ENCODE peak calls at places on chromosomes 3 and 15, in four cellular contexts. K is GM10248, T is left ventricle myocardium inferior, I is fibroblast of lung. E is an unnamed sample.

GRCh38 chr3:123447416-123447748 is 1.5 kb downstream of the ADCY5 start:
- DNase-seq in K (no peak), T (no peak), I (no peak), E (no peak)

GRCh38 chr15:39149636-39150035 is 431.2 kb upstream of the THBS1 start:
- DNase-seq in K (no peak), T (no peak), I (no peak), E (no peak)

GRCh38 chr15:70088427-70088826 is 9.3 kb downstream of the TLE3 start:
- DNase-seq in K (no peak), T (no peak), I (no peak), E (no peak)

GRCh38 chr3:111299070-111299672 is 227.6 kb downstream of the NECTIN3 start:
- DNase-seq in K (no peak), T (no peak), I (peak), E (peak)

GRCh38 chr3:155293518-155293917 is at the start of gene STRIT1:
- DNase-seq in K (no peak), T (no peak), I (no peak), E (no peak)

GRCh38 chr15:30922469-30923311 is 19.0 kb downstream of the FAN1 start:
- DNase-seq in K (no peak), T (no peak), I (peak), E (peak)

GRCh38 chr3:134847349-134847748 is 52.3 kb downstream of the EPHB1 start:
- DNase-seq in K (no peak), T (no peak), I (no peak), E (no peak)

GRCh38 chr3:179613807-179614206 is 9.2 kb downstream of the NDUFB5 start:
- DNase-seq in K (no peak), T (no peak), I (peak), E (peak)

GRCh38 chr3:66638717-66639116 is 137.9 kb upstream of the LRIG1 start:
- DNase-seq in K (peak), T (no peak), I (no peak), E (peak)

GRCh38 chr3:32960404-32961160 is 9.1 kb downstream of the CCR4 start:
- DNase-seq in K (no peak), T (no peak), I (no peak), E (no peak)

GRCh38 chr3:108251844-108252243 is 29.6 kb upstream of the IFT57 start:
- DNase-seq in K (no peak), T (no peak), I (no peak), E (no peak)

GRCh38 chr3:11248596-11248995 is 23.6 kb upstream of the ATG7 start:
- DNase-seq in K (no peak), T (no peak), I (peak), E (no peak)

GRCh38 chr3:144662729-144663128 is 691.1 kb downstream of the DIPK2A start:
- DNase-seq in K (no peak), T (no peak), I (no peak), E (no peak)

GRCh38 chr15:28098766-28099554 is at the start of gene OCA2:
- DNase-seq in K (no peak), T (peak), I (peak), E (peak)
- TF ChIP-seq CTCF in K (no peak), T (peak), I (peak), E (peak)

DNA sequence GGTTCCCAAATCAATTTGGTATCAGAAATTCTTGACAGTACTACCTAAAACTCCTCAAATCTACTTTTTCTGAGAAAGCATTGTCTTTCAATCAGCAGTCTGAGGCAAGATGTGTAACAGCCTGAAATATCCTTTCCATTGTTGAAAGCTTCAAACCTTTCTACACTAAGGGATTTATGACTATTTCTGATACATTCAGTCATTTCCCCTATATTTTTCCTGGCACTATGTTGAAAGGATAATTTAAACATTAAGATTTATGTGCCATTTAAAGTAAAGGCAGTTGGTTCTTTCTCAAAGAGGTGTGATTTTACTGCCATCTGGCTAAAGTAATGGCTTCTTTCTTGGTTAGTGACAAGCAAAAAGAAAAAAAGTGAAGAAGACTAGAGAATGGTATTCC is 249.7 kb upstream of the COL8A1 start:
- DNase-seq in K (no peak), T (no peak), I (no peak), E (no peak)
- TF ChIP-seq CTCF in K (no peak), T (no peak), I (no peak), E (no peak)

GRCh38 chr3:16994842-16995535 is 110.2 kb downstream of the PLCL2 start:
- DNase-seq in K (no peak), T (no peak), I (no peak), E (no peak)
- TF ChIP-seq CTCF in K (no peak), T (no peak), I (no peak), E (no peak)

GRCh38 chr15:56249080-56249479 is 5.4 kb upstream of the RFX7 start:
- DNase-seq in K (no peak), T (no peak), I (peak), E (peak)
- TF ChIP-seq CTCF in K (peak), T (no peak), I (peak), E (peak)

GRCh38 chr3:9028134-9028533 is 64.9 kb upstream of the RAD18 start:
- DNase-seq in K (no peak), T (peak), I (peak), E (peak)
- TF ChIP-seq CTCF in K (no peak), T (no peak), I (no peak), E (no peak)

DNA sequence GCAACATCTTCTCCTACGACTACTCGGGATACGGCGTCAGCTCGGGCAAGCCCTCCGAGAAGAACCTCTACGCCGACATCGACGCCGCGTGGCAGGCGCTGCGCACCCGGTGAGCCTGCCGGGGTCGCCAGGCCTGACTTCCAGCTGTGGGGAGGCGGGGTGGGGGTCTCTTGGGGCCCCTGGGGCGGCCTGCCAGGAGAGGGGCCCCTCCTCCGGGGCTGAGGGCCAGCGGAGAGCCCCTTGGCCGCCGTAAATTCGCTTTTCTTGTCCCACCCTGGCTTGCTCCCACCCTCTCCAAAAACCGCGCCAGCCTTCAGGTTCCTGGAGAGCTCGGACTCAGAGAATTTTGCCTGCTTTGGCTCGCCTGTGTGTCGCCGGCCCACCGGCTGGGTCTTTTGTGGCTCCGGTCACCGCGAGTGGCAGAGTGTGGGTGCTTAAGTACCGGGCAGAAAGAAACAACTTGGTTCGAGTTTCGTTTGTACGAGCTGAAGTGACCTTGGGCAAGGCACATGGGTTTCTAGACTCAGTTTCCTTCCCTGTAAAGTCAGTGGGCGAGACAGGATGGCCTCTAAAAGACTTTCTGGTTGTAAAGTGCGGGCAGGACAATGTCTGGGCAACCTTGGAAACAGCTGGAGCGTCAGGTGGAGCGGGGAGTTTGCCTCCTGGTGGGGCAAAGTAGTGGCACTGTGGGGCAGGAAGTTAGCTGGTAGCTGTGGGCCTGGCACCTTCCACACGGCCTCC is 971 bp downstream of the ABHD17C start:
- DNase-seq in K (peak), T (peak), I (peak), E (no peak)
- TF ChIP-seq CTCF in K (no peak), T (peak), I (peak), E (peak)

GRCh38 chr3:131549340-131549739 is 46.6 kb upstream of the MRPL3 start:
- DNase-seq in K (no peak), T (no peak), I (no peak), E (peak)
- TF ChIP-seq CTCF in K (peak), T (peak), I (peak), E (peak)

GRCh38 chr3:58237238-58237939 is at the start of gene ABHD6:
- DNase-seq in K (peak), T (peak), I (peak), E (peak)
- TF ChIP-seq CTCF in K (peak), T (peak), I (peak), E (peak)

GRCh38 chr3:61233828-61234227 is 17.4 kb downstream of the FHIT start:
- DNase-seq in K (no peak), T (no peak), I (no peak), E (no peak)

GRCh38 chr3:61236556-61236955 is 14.7 kb downstream of the FHIT start:
- DNase-seq in K (peak), T (no peak), I (no peak), E (no peak)

GRCh38 chr3:61239871-61240270 is 11.4 kb downstream of the FHIT start:
- DNase-seq in K (no peak), T (peak), I (no peak), E (no peak)

DNA sequence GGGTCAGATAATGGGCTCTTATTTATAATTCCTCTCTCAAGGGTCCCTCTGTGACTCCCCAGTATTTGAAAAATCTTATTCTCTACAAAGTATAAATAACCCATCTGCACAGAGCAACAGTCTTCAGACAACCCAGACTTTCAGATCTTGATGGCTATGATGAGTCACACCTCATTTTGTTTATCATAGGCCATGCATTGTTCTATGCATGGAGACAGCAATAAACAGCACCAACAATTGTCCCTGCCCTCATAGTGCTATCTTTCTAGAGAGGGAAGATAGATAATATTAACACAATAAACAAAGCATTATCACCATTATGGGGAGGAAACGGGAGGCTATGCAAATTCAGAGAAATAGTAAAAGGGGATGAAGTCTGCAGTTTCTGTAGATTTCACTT is 13.4 kb downstream of the FHIT start:
- DNase-seq in K (no peak), T (no peak), I (no peak), E (no peak)
- TF ChIP-seq CTCF in K (no peak), T (no peak), I (no peak), E (no peak)

DNA sequence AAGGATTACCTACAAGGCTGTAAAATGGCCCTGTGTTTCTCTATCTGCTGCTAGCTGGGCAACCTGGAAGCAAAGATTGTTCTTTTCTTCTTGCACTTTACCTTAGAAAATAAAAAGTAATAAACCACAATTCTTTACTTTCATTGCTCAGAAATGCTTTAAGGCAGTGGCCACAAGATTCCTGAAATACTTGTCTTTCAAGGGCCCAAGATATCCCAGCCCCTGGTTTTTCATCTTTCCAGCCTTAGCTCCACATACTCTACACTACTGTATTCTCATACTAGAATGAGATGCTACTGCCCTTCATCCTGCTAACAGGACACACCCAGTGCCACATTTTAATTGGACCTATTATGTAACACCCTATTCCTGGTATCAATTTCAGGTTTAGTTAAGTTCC is 78.9 kb downstream of the GTF2E1 start:
- DNase-seq in K (no peak), T (no peak), I (peak), E (no peak)
- TF ChIP-seq CTCF in K (no peak), T (no peak), I (no peak), E (no peak)